ENCODE peak calls at places on chromosomes 11 and 22, in five cellular contexts. V is naive thymus-derived CD8-positive, alpha-beta T cell; M is left lobe of liver; F is H7; K is Ammon's horn. Y is an unnamed sample.

GRCh38 chr11:64809781-64810241 is 540 bp downstream of the MEN1 start:
- DNase-seq in K (no peak), V (no peak), M (no peak), F (peak), Y (peak)

GRCh38 chr11:116791002-116791812 is 472 bp downstream of the APOA5 start:
- DNase-seq in F (peak), K (peak), M (peak), V (peak), Y (peak)

GRCh38 chr11:67644472-67645418 is 5.2 kb upstream of the TBX10 start:
- DNase-seq in K (no peak), F (peak), M (no peak), V (no peak), Y (no peak)

GRCh38 chr22:21837184-21837979 is 30.1 kb downstream of the MAPK1 start:
- DNase-seq in F (no peak), M (no peak), V (no peak), K (no peak), Y (no peak)

GRCh38 chr11:64413417-64413816 is 54.5 kb downstream of the RPS6KA4 start:
- DNase-seq in M (no peak), F (no peak), V (no peak), K (no peak), Y (no peak)

GRCh38 chr11:64334764-64335741 is 5.0 kb upstream of the CCDC88B start:
- DNase-seq in F (peak), V (no peak), K (no peak), M (no peak), Y (peak)

GRCh38 chr22:46331496-46331895 is 4.0 kb upstream of the TRMU start:
- DNase-seq in F (no peak), M (no peak), K (no peak), V (no peak), Y (no peak)

GRCh38 chr11:121389651-121390050 is 62.5 kb upstream of the SORL1 start:
- DNase-seq in F (peak), M (no peak), K (peak), V (no peak), Y (no peak)

GRCh38 chr11:130631119-130631518 is 182.7 kb downstream of the ADAMTS15 start:
- DNase-seq in F (no peak), M (no peak), K (no peak), V (no peak), Y (peak)

GRCh38 chr11:77195071-77195705 is 67.1 kb downstream of the MYO7A start:
- DNase-seq in M (no peak), F (no peak), K (no peak), V (no peak), Y (no peak)

GRCh38 chr11:96075532-96075959 is 151.6 kb upstream of the MTMR2 start:
- DNase-seq in M (no peak), V (no peak), F (no peak), K (no peak), Y (no peak)

GRCh38 chr11:134333312-134333711 is 1.5 kb downstream of the GLB1L2 start:
- DNase-seq in V (no peak), M (no peak), F (no peak), K (no peak), Y (no peak)

GRCh38 chr22:50620861-50621490 is 7.0 kb downstream of the ARSA start:
- DNase-seq in M (no peak), K (peak), F (no peak), V (peak), Y (peak)

GRCh38 chr11:63165710-63166310 is 21.8 kb upstream of the SLC22A24 start:
- DNase-seq in F (no peak), V (no peak), K (no peak), M (no peak), Y (no peak)

GRCh38 chr22:27466229-27466628 is 335.3 kb downstream of the MN1 start:
- DNase-seq in F (no peak), M (no peak), V (no peak), K (no peak), Y (no peak)

GRCh38 chr11:43935131-43935979 is 7.1 kb upstream of the C11orf96 start:
- DNase-seq in F (no peak), K (no peak), V (no peak), M (no peak), Y (no peak)

GRCh38 chr11:11841605-11842425 is at the start of gene USP47:
- DNase-seq in V (peak), F (peak), M (peak), K (peak), Y (peak)

GRCh38 chr11:120525285-120526085 is 13.9 kb downstream of the GRIK4 start:
- DNase-seq in V (no peak), F (no peak), K (no peak), M (no peak), Y (no peak)

Y was measured in Calu3.